ENCODE peak calls at places on chromosomes 12 and 14, in six cellular contexts. K is activated naive CD8-positive, alpha-beta T cell treated with anti-CD3 and anti-CD28 coated beads, Interleukin-2, amount 50 U/mL, for 24 hours; Y is CD8-positive, alpha-beta T cell; Q is LNCaP clone FGC; F is hippocampal formation; S is uterus. Z is an unnamed sample.

GRCh38 chr12:89971880-89972279 is 263.2 kb upstream of the ATP2B1 start:
- DNase-seq in K (no peak), Y (no peak), Q (no peak), F (no peak), S (no peak), Z (no peak)

GRCh38 chr12:110582286-110583136 is 607 bp downstream of the PPTC7 start:
- DNase-seq in K (peak), Y (peak), Q (no peak), F (peak), S (peak), Z (peak)

GRCh38 chr12:27148791-27149190 is 66.4 kb upstream of the C12orf71 start:
- DNase-seq in K (no peak), Y (no peak), Q (no peak), F (no peak), S (no peak), Z (no peak)

GRCh38 chr12:30517320-30517719 is 178.3 kb downstream of the IPO8 start:
- DNase-seq in K (no peak), Y (no peak), Q (no peak), F (no peak), S (no peak), Z (no peak)

GRCh38 chr12:52056801-52057613 is 5.8 kb downstream of the NR4A1 start:
- DNase-seq in K (no peak), Y (no peak), Q (no peak), F (no peak), S (peak), Z (no peak)

GRCh38 chr12:5694759-5695409 is 250.2 kb downstream of the ANO2 start:
- DNase-seq in K (no peak), Y (no peak), Q (no peak), F (no peak), S (no peak), Z (no peak)

GRCh38 chr12:67320614-67321305 is 51.6 kb downstream of the CAND1 start:
- DNase-seq in K (no peak), Y (no peak), Q (no peak), F (no peak), S (no peak), Z (no peak)

GRCh38 chr14:90274019-90274418 is 17.7 kb downstream of the PSMC1 start:
- DNase-seq in K (no peak), Y (no peak), Q (no peak), F (no peak), S (no peak), Z (no peak)

GRCh38 chr14:104895786-104896642 is 28.7 kb upstream of the PLD4 start:
- DNase-seq in K (no peak), Y (no peak), Q (no peak), F (no peak), S (peak), Z (no peak)

GRCh38 chr14:38662781-38663180 is 406.9 kb upstream of the CLEC14A start:
- DNase-seq in K (no peak), Y (no peak), Q (peak), F (no peak), S (no peak), Z (no peak)

GRCh38 chr14:25484194-25484593 is 434.2 kb upstream of the STXBP6 start:
- DNase-seq in K (no peak), Y (no peak), Q (no peak), F (no peak), S (no peak), Z (no peak)

GRCh38 chr12:108702534-108702933 is 28.8 kb downstream of the CORO1C start:
- DNase-seq in K (no peak), Y (no peak), Q (no peak), F (no peak), S (no peak), Z (no peak)

GRCh38 chr14:54567224-54567633 is 301 bp downstream of the SAMD4A start:
- DNase-seq in K (no peak), Y (peak), Q (no peak), F (no peak), S (no peak), Z (no peak)

GRCh38 chr12:14769462-14769836 is 33.8 kb downstream of the WBP11 start:
- DNase-seq in K (no peak), Y (no peak), Q (no peak), F (no peak), S (peak), Z (no peak)

GRCh38 chr12:31368666-31369361 is 42.9 kb upstream of the SINHCAF start:
- DNase-seq in K (no peak), Y (no peak), Q (no peak), F (no peak), S (no peak), Z (no peak)

GRCh38 chr14:58297412-58297761 is 968 bp upstream of the ARID4A start:
- DNase-seq in K (peak), Y (no peak), Q (peak), F (no peak), S (no peak), Z (no peak)

GRCh38 chr14:100915582-100915981 is 12.1 kb upstream of the RTL1 start:
- DNase-seq in K (no peak), Y (no peak), Q (peak), F (no peak), S (no peak), Z (no peak)

GRCh38 chr14:105209646-105210045 is 28.5 kb upstream of the NUDT14 start:
- DNase-seq in K (no peak), Y (no peak), Q (no peak), F (no peak), S (no peak), Z (no peak)

GRCh38 chr12:128976120-128976519 is 122.8 kb downstream of the GLT1D1 start:
- DNase-seq in K (peak), Y (no peak), Q (no peak), F (peak), S (no peak), Z (no peak)

GRCh38 chr12:124162151-124163110 is 132.5 kb upstream of the RFLNA start:
- DNase-seq in K (no peak), Y (no peak), Q (peak), F (no peak), S (no peak), Z (no peak)

GRCh38 chr14:38171197-38171596 is 36.5 kb upstream of the SSTR1 start:
- DNase-seq in K (no peak), Y (no peak), Q (no peak), F (no peak), S (no peak), Z (no peak)

GRCh38 chr12:77118696-77119095 is 53.3 kb upstream of the E2F7 start:
- DNase-seq in K (no peak), Y (no peak), Q (no peak), F (no peak), S (no peak), Z (no peak)

GRCh38 chr12:6957741-6958608 is 6.8 kb downstream of the PTPN6 start:
- DNase-seq in K (no peak), Y (no peak), Q (no peak), F (no peak), S (no peak), Z (no peak)

GRCh38 chr14:54857830-54858269 is 44.8 kb downstream of the GCH1 start:
- DNase-seq in K (no peak), Y (no peak), Q (no peak), F (no peak), S (no peak), Z (no peak)

GRCh38 chr14:105891631-105892452 is 365.5 kb downstream of the TMEM121 start:
- DNase-seq in K (no peak), Y (no peak), Q (no peak), F (no peak), S (peak), Z (no peak)

GRCh38 chr12:88876867-88877266 is 296.6 kb upstream of the KITLG start:
- DNase-seq in K (no peak), Y (no peak), Q (no peak), F (no peak), S (no peak), Z (no peak)

GRCh38 chr12:57531836-57532235 is 9.2 kb downstream of the MBD6 start:
- DNase-seq in K (no peak), Y (no peak), Q (no peak), F (no peak), S (no peak), Z (no peak)

Z was measured in gastrocnemius medialis.